ENCODE peak calls at places on chromosomes 5 and 9, in seven cellular contexts. One of them, this sample, is unnamed.

GRCh38 chr5:43017438-43017820 is 22.7 kb downstream of the ANXA2R start:
- DNase-seq in amniotic epithelial cell: peak
- DNase-seq in Calu3: no peak
- DNase-seq in bronchial epithelial cell: no peak
- DNase-seq in lung microvascular endothelial cell: peak
- DNase-seq in activated CD8-positive, alpha-beta memory T cell treated with anti-CD3 and anti-CD28 coated beads, Interleukin-2, amount 50 U/mL, for 4 hours: no peak
- DNase-seq in T47D: no peak
- DNase-seq in this sample: no peak

GRCh38 chr5:149550608-149551226 is 522 bp downstream of the CSNK1A1 start:
- DNase-seq in amniotic epithelial cell: no peak
- DNase-seq in Calu3: peak
- DNase-seq in bronchial epithelial cell: no peak
- DNase-seq in lung microvascular endothelial cell: peak
- DNase-seq in activated CD8-positive, alpha-beta memory T cell treated with anti-CD3 and anti-CD28 coated beads, Interleukin-2, amount 50 U/mL, for 4 hours: peak
- DNase-seq in T47D: no peak
- DNase-seq in this sample: no peak

GRCh38 chr9:8822667-8823025 is 1023.1 kb upstream of the DMAC1 start:
- DNase-seq in amniotic epithelial cell: no peak
- DNase-seq in Calu3: no peak
- DNase-seq in bronchial epithelial cell: no peak
- DNase-seq in lung microvascular endothelial cell: no peak
- DNase-seq in activated CD8-positive, alpha-beta memory T cell treated with anti-CD3 and anti-CD28 coated beads, Interleukin-2, amount 50 U/mL, for 4 hours: no peak
- DNase-seq in T47D: no peak
- DNase-seq in this sample: no peak

GRCh38 chr5:139639619-139640431 is 8.3 kb upstream of the CXXC5 start:
- DNase-seq in amniotic epithelial cell: no peak
- DNase-seq in Calu3: no peak
- DNase-seq in bronchial epithelial cell: no peak
- DNase-seq in lung microvascular endothelial cell: no peak
- DNase-seq in activated CD8-positive, alpha-beta memory T cell treated with anti-CD3 and anti-CD28 coated beads, Interleukin-2, amount 50 U/mL, for 4 hours: peak
- DNase-seq in T47D: no peak
- DNase-seq in this sample: no peak

GRCh38 chr9:38277601-38278200 is 114.8 kb upstream of the ALDH1B1 start:
- DNase-seq in amniotic epithelial cell: no peak
- DNase-seq in Calu3: no peak
- DNase-seq in bronchial epithelial cell: peak
- DNase-seq in lung microvascular endothelial cell: no peak
- DNase-seq in activated CD8-positive, alpha-beta memory T cell treated with anti-CD3 and anti-CD28 coated beads, Interleukin-2, amount 50 U/mL, for 4 hours: no peak
- DNase-seq in T47D: no peak
- DNase-seq in this sample: no peak

GRCh38 chr5:104265531-104266130 is 703.0 kb upstream of the NUDT12 start:
- DNase-seq in amniotic epithelial cell: peak
- DNase-seq in Calu3: no peak
- DNase-seq in bronchial epithelial cell: no peak
- DNase-seq in lung microvascular endothelial cell: no peak
- DNase-seq in activated CD8-positive, alpha-beta memory T cell treated with anti-CD3 and anti-CD28 coated beads, Interleukin-2, amount 50 U/mL, for 4 hours: no peak
- DNase-seq in T47D: no peak
- DNase-seq in this sample: no peak

GRCh38 chr5:158320178-158320674 is 461.3 kb upstream of the CLINT1 start:
- DNase-seq in amniotic epithelial cell: no peak
- DNase-seq in Calu3: peak
- DNase-seq in bronchial epithelial cell: no peak
- DNase-seq in lung microvascular endothelial cell: no peak
- DNase-seq in activated CD8-positive, alpha-beta memory T cell treated with anti-CD3 and anti-CD28 coated beads, Interleukin-2, amount 50 U/mL, for 4 hours: no peak
- DNase-seq in T47D: no peak
- DNase-seq in this sample: no peak

GRCh38 chr5:22070151-22070550 is 783.0 kb downstream of the CDH12 start:
- DNase-seq in amniotic epithelial cell: no peak
- DNase-seq in Calu3: peak
- DNase-seq in bronchial epithelial cell: no peak
- DNase-seq in lung microvascular endothelial cell: no peak
- DNase-seq in activated CD8-positive, alpha-beta memory T cell treated with anti-CD3 and anti-CD28 coated beads, Interleukin-2, amount 50 U/mL, for 4 hours: no peak
- DNase-seq in T47D: no peak
- DNase-seq in this sample: no peak

GRCh38 chr9:7862170-7862569 is 62.6 kb upstream of the DMAC1 start:
- DNase-seq in amniotic epithelial cell: no peak
- DNase-seq in Calu3: no peak
- DNase-seq in bronchial epithelial cell: no peak
- DNase-seq in lung microvascular endothelial cell: no peak
- DNase-seq in activated CD8-positive, alpha-beta memory T cell treated with anti-CD3 and anti-CD28 coated beads, Interleukin-2, amount 50 U/mL, for 4 hours: no peak
- DNase-seq in T47D: no peak
- DNase-seq in this sample: no peak

GRCh38 chr5:161230222-161230621 is 316.3 kb downstream of the GABRB2 start:
- DNase-seq in amniotic epithelial cell: no peak
- DNase-seq in Calu3: no peak
- DNase-seq in bronchial epithelial cell: peak
- DNase-seq in lung microvascular endothelial cell: no peak
- DNase-seq in activated CD8-positive, alpha-beta memory T cell treated with anti-CD3 and anti-CD28 coated beads, Interleukin-2, amount 50 U/mL, for 4 hours: no peak
- DNase-seq in T47D: no peak
- DNase-seq in this sample: no peak

GRCh38 chr5:172549708-172550095 is 91.4 kb upstream of the NEURL1B start:
- DNase-seq in amniotic epithelial cell: no peak
- DNase-seq in Calu3: no peak
- DNase-seq in bronchial epithelial cell: no peak
- DNase-seq in lung microvascular endothelial cell: no peak
- DNase-seq in activated CD8-positive, alpha-beta memory T cell treated with anti-CD3 and anti-CD28 coated beads, Interleukin-2, amount 50 U/mL, for 4 hours: no peak
- DNase-seq in T47D: no peak
- DNase-seq in this sample: no peak

GRCh38 chr5:146079695-146080361 is 25.5 kb downstream of the PLAC8L1 start:
- DNase-seq in amniotic epithelial cell: peak
- DNase-seq in Calu3: no peak
- DNase-seq in bronchial epithelial cell: peak
- DNase-seq in lung microvascular endothelial cell: no peak
- DNase-seq in activated CD8-positive, alpha-beta memory T cell treated with anti-CD3 and anti-CD28 coated beads, Interleukin-2, amount 50 U/mL, for 4 hours: no peak
- DNase-seq in T47D: no peak
- DNase-seq in this sample: no peak

GRCh38 chr9:91795500-91796241 is 154.4 kb downstream of the ROR2 start:
- DNase-seq in amniotic epithelial cell: peak
- DNase-seq in Calu3: no peak
- DNase-seq in bronchial epithelial cell: peak
- DNase-seq in lung microvascular endothelial cell: no peak
- DNase-seq in activated CD8-positive, alpha-beta memory T cell treated with anti-CD3 and anti-CD28 coated beads, Interleukin-2, amount 50 U/mL, for 4 hours: no peak
- DNase-seq in T47D: no peak
- DNase-seq in this sample: no peak

This sample was measured in HuH-7.5.